ENCODE peak calls at places on chromosome 3, in five cellular contexts. U, N, Q, R and J are unnamed samples.
A peak's percentile ranks its signal among the peaks of the same experiment; 100 is the strongest.

GRCh38 chr3:12097972-12098371 is 60.7 kb downstream of the TIMP4 start:
- DNase-seq in R (no peak), U (no peak), Q (no peak), N (no peak), J (no peak)

GRCh38 chr3:56796202-56796601 is 5.5 kb downstream of the ARHGEF3 start:
- DNase-seq in R (no peak), U (no peak), Q (peak; percentile 39), N (no peak), J (no peak)

GRCh38 chr3:12194209-12194608 is 35.5 kb upstream of the TIMP4 start:
- DNase-seq in Q (peak; percentile 81), N (peak; percentile 80), R (peak; percentile 54), U (no peak), J (no peak)

GRCh38 chr3:70905496-70905895 is 593.1 kb upstream of the MDFIC2 start:
- DNase-seq in U (no peak), R (no peak), N (no peak), Q (no peak), J (no peak)

GRCh38 chr3:84292113-84292512 is 666.7 kb upstream of the CADM2 start:
- DNase-seq in Q (no peak), U (peak; percentile 69), R (no peak), N (no peak), J (no peak)

GRCh38 chr3:143552851-143553250 is 295.4 kb downstream of the SLC9A9 start:
- DNase-seq in R (no peak), U (no peak), Q (no peak), N (no peak), J (no peak)

GRCh38 chr3:134392336-134392983 is 18.2 kb upstream of the AMOTL2 start:
- DNase-seq in N (no peak), R (no peak), U (peak; percentile 8), Q (no peak), J (no peak)

GRCh38 chr3:78894787-78895186 is 873.0 kb downstream of the ROBO1 start:
- DNase-seq in R (no peak), N (no peak), Q (no peak), U (no peak), J (no peak)

GRCh38 chr3:176362191-176362731 is 835.0 kb downstream of the TBL1XR1 start:
- DNase-seq in U (no peak), R (no peak), N (no peak), Q (no peak), J (peak; percentile 68)

GRCh38 chr3:8541486-8541885 is 39.9 kb downstream of the LMCD1 start:
- DNase-seq in Q (no peak), U (no peak), R (no peak), N (no peak), J (no peak)

GRCh38 chr3:71018794-71019193 is 564.7 kb downstream of the FOXP1 start:
- DNase-seq in U (no peak), Q (no peak), N (no peak), R (no peak), J (no peak)

GRCh38 chr3:13063225-13063624 is 10.0 kb downstream of the IQSEC1 start:
- DNase-seq in U (no peak), Q (peak; percentile 12), R (no peak), N (peak; percentile 26), J (no peak)

GRCh38 chr3:190701096-190701532 is 161.4 kb downstream of the GMNC start:
- DNase-seq in N (peak; percentile 73), R (peak; percentile 55), Q (peak; percentile 56), U (peak; percentile 72), J (no peak)

GRCh38 chr3:30112904-30113484 is 493.4 kb upstream of the TGFBR2 start:
- DNase-seq in N (peak; percentile 43), R (peak; percentile 26), U (peak; percentile 13), Q (peak; percentile 47), J (no peak)

GRCh38 chr3:141992512-141992911 is 116.1 kb downstream of the ATP1B3 start:
- DNase-seq in Q (no peak), R (no peak), U (no peak), N (no peak), J (no peak)

GRCh38 chr3:184740509-184741258 is 28.8 kb upstream of the MAGEF1 start:
- DNase-seq in Q (peak; percentile 60), R (no peak), U (no peak), N (peak; percentile 26), J (peak; percentile 47)

GRCh38 chr3:46861293-46861995 is 1.8 kb downstream of the MYL3 start:
- DNase-seq in U (no peak), Q (no peak), N (no peak), R (no peak), J (peak; percentile 47)

GRCh38 chr3:136093771-136094170 is 102.4 kb downstream of the MSL2 start:
- DNase-seq in Q (no peak), N (no peak), R (no peak), U (no peak), J (no peak)

GRCh38 chr3:105606052-105606451 is 239.3 kb downstream of the ALCAM start:
- DNase-seq in R (no peak), Q (peak; percentile 46), U (no peak), N (peak; percentile 21), J (no peak)

GRCh38 chr3:29311805-29312204 is 30.9 kb downstream of the RBMS3 start:
- DNase-seq in U (no peak), N (no peak), R (no peak), Q (no peak), J (no peak)

GRCh38 chr3:64203216-64203615 is 22.1 kb downstream of the PRICKLE2 start:
- DNase-seq in N (no peak), Q (no peak), U (no peak), R (no peak), J (no peak)

GRCh38 chr3:59818033-59818936 is 768.5 kb upstream of the CFAP20DC start:
- DNase-seq in Q (peak; percentile 95), R (peak; percentile 83), N (peak; percentile 95), U (peak; percentile 54), J (no peak)

GRCh38 chr3:139774570-139775302 is 97.0 kb upstream of the NMNAT3 start:
- DNase-seq in U (no peak), R (no peak), Q (peak; percentile 6), N (peak; percentile 35), J (no peak)

GRCh38 chr3:127067116-127067910 is 84.4 kb downstream of the PLXNA1 start:
- DNase-seq in R (no peak), U (no peak), N (peak; percentile 46), Q (no peak), J (peak; percentile 55)

GRCh38 chr3:24128195-24129005 is 183.3 kb downstream of the NR1D2 start:
- DNase-seq in Q (peak; percentile 63), R (no peak), N (no peak), U (no peak), J (no peak)

GRCh38 chr3:125231895-125232294 is 19.3 kb upstream of the SLC12A8 start:
- DNase-seq in Q (peak; percentile 72), N (peak; percentile 46), R (peak; percentile 43), U (no peak), J (no peak)

GRCh38 chr3:120040813-120041377 is 53.4 kb downstream of the GSK3B start:
- DNase-seq in Q (no peak), U (no peak), N (no peak), R (no peak), J (no peak)

GRCh38 chr3:88058322-88058592 is 548 bp downstream of the CGGBP1 start:
- DNase-seq in Q (no peak), U (no peak), R (no peak), N (no peak), J (no peak)